ENCODE peak calls at places on chromosomes 2 and 18, in seven cellular contexts. R is mesendoderm, O is neuronal stem cell, M is IMR-90, B is H9, G is mesenchymal stem cell, V is trophoblast cell. F is an unnamed sample.

GRCh38 chr2:105536175-105536574 is 137.3 kb upstream of the FHL2 start:
- DNase-seq in R (no peak), O (no peak), M (no peak), B (no peak), G (no peak), V (no peak), F (no peak)

GRCh38 chr2:71684226-71685072 is 231.1 kb downstream of the DYSF start:
- DNase-seq in R (no peak), O (no peak), M (no peak), B (no peak), G (no peak), V (no peak), F (no peak)

GRCh38 chr2:18836436-18836835 is 247.1 kb upstream of the NT5C1B start:
- DNase-seq in R (peak), O (no peak), M (no peak), B (no peak), G (no peak), V (no peak), F (no peak)

GRCh38 chr2:27461118-27461517 is 18.9 kb downstream of the KRTCAP3 start:
- DNase-seq in R (no peak), O (no peak), M (no peak), B (no peak), G (no peak), V (no peak), F (no peak)

GRCh38 chr2:20141056-20141762 is 83.7 kb downstream of the SDC1 start:
- DNase-seq in R (peak), O (no peak), M (peak), B (peak), G (peak), V (no peak), F (no peak)

GRCh38 chr18:68549257-68549871 is 165.5 kb downstream of the TMX3 start:
- DNase-seq in R (no peak), O (no peak), M (peak), B (no peak), G (peak), V (no peak), F (no peak)

GRCh38 chr2:30662268-30663131 is 144.7 kb downstream of the CAPN13 start:
- DNase-seq in R (no peak), O (no peak), M (peak), B (peak), G (peak), V (peak), F (no peak)

GRCh38 chr18:68418881-68419280 is 296.0 kb downstream of the TMX3 start:
- DNase-seq in R (no peak), O (no peak), M (peak), B (no peak), G (peak), V (peak), F (no peak)

GRCh38 chr2:174959787-174960186 is 45.4 kb downstream of the CHN1 start:
- DNase-seq in R (no peak), O (no peak), M (no peak), B (no peak), G (peak), V (no peak), F (no peak)
- H3K9ac ChIP-seq in R (peak), O (no peak), M (no peak), B (no peak), G (no peak), V (no peak), F (no peak)

GRCh38 chr18:13524054-13524453 is 202.3 kb downstream of the FAM210A start:
- DNase-seq in R (no peak), O (no peak), M (no peak), B (no peak), G (no peak), V (no peak), F (no peak)
- H3K18ac ChIP-seq in R (no peak), O (no peak), M (no peak), B (no peak), G (no peak), V (no peak), F (no peak)

GRCh38 chr2:2326653-2327052 is 4.4 kb downstream of the MYT1L start:
- DNase-seq in R (no peak), O (no peak), M (no peak), B (no peak), G (no peak), V (no peak), F (no peak)
- H3K9ac ChIP-seq in R (no peak), O (no peak), M (no peak), B (no peak), G (no peak), V (no peak), F (no peak)

GRCh38 chr2:161312996-161313395 is 4.8 kb downstream of the PSMD14 start:
- DNase-seq in R (no peak), O (no peak), M (peak), B (no peak), G (peak), V (no peak), F (no peak)

GRCh38 chr2:161316686-161317085 is 8.5 kb downstream of the PSMD14 start:
- DNase-seq in R (no peak), O (no peak), M (peak), B (no peak), G (no peak), V (no peak), F (no peak)

DNA sequence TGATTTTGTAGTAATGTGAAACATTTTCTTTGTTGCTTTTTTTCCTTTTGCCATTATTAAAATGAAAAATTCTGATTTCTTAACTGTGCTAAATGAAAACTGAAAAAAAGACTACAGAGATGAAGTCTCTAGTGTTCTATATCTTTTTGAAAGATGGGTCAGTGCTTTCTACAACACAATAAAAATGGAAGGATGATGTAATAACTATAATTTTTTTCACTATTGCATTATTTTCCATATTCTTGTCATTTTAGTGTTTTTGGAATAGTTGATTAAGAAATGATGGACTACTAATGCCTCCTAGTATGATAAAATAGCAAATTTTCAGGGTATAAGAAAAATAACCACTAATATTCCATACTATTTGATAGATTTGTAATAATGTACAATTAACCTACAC is 7.2 kb downstream of the PSMD14 start:
- DNase-seq in R (no peak), O (no peak), M (no peak), B (no peak), G (no peak), V (no peak), F (no peak)
- H3K18ac ChIP-seq in R (no peak), O (no peak), M (no peak), B (no peak), G (no peak), V (no peak), F (no peak)

GRCh38 chr2:157500334-157500733 is 56.4 kb upstream of the CYTIP start:
- DNase-seq in R (no peak), O (no peak), M (no peak), B (no peak), G (no peak), V (no peak), F (no peak)
- H3K9ac ChIP-seq in R (no peak), O (no peak), M (no peak), B (no peak), G (no peak), V (no peak), F (no peak)

DNA sequence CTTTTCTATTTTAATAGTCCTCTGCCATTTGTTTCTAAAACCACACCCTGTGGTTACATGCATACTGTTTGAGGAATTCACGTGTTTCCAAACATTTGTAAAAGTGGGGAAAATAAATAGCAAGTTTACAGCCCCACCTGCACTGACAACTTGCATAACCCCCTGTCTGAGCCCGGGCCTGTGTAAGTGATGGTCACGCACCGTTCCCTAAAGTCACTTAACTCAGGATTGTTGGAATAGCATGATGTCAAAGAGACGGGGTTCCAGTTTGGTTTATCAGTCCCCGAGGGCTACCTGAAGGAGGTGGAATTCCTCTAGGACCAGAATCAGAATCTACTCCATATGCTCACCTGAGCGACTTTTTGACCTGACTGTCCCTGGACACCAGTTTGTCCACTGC is 30.5 kb downstream of the ACKR3 start:
- DNase-seq in R (no peak), O (no peak), M (no peak), B (no peak), G (no peak), V (peak), F (no peak)
- H3K18ac ChIP-seq in R (no peak), O (no peak), M (no peak), B (no peak), G (no peak), V (no peak), F (no peak)

F was measured in H1.